ENCODE peak calls at places on chromosomes 16 and 17, in nine cellular contexts. One of them, this sample, is unnamed.

GRCh38 chr17:6558932-6559752 is 2.8 kb upstream of the PITPNM3 start:
- DNase-seq in foreskin fibroblast: no peak
- DNase-seq in left ventricle myocardium inferior: no peak
- DNase-seq in CD4-positive, alpha-beta T cell: no peak
- DNase-seq in endothelial cell: no peak
- DNase-seq in HFFc6: no peak
- DNase-seq in neural crest cell: no peak
- DNase-seq in esophagus squamous epithelium: no peak
- DNase-seq in GM12864: no peak
- DNase-seq in this sample: no peak

GRCh38 chr17:27920569-27920968 is 27.4 kb upstream of the LYRM9 start:
- DNase-seq in CD4-positive, alpha-beta T cell: no peak
- DNase-seq in foreskin fibroblast: no peak
- DNase-seq in neural crest cell: no peak
- DNase-seq in GM12864: no peak
- DNase-seq in HFFc6: no peak
- DNase-seq in left ventricle myocardium inferior: peak; percentile 45
- DNase-seq in esophagus squamous epithelium: no peak
- DNase-seq in endothelial cell: no peak
- DNase-seq in this sample: no peak

GRCh38 chr16:2482181-2483107 is 7.5 kb downstream of the TBC1D24 start:
- DNase-seq in foreskin fibroblast: peak; percentile 67
- DNase-seq in HFFc6: peak; percentile 83
- DNase-seq in CD4-positive, alpha-beta T cell: no peak
- DNase-seq in left ventricle myocardium inferior: peak; percentile 60
- DNase-seq in GM12864: no peak
- DNase-seq in esophagus squamous epithelium: no peak
- DNase-seq in endothelial cell: no peak
- DNase-seq in neural crest cell: no peak
- DNase-seq in this sample: no peak

GRCh38 chr17:36854982-36855381 is 82.3 kb upstream of the LHX1 start:
- DNase-seq in foreskin fibroblast: no peak
- DNase-seq in endothelial cell: no peak
- DNase-seq in HFFc6: no peak
- DNase-seq in esophagus squamous epithelium: no peak
- DNase-seq in left ventricle myocardium inferior: no peak
- DNase-seq in GM12864: no peak
- DNase-seq in CD4-positive, alpha-beta T cell: no peak
- DNase-seq in neural crest cell: no peak
- DNase-seq in this sample: no peak

GRCh38 chr16:85821441-85821901 is 22.0 kb downstream of the COX4I1 start:
- DNase-seq in esophagus squamous epithelium: no peak
- DNase-seq in CD4-positive, alpha-beta T cell: peak; percentile 68
- DNase-seq in HFFc6: peak; percentile 74
- DNase-seq in endothelial cell: peak; percentile 85
- DNase-seq in foreskin fibroblast: peak; percentile 69
- DNase-seq in GM12864: peak; percentile 53
- DNase-seq in left ventricle myocardium inferior: peak; percentile 73
- DNase-seq in neural crest cell: peak; percentile 82
- DNase-seq in this sample: peak; percentile 63

GRCh38 chr16:14358697-14359305 is 271.3 kb downstream of the PARN start:
- DNase-seq in neural crest cell: no peak
- DNase-seq in esophagus squamous epithelium: no peak
- DNase-seq in CD4-positive, alpha-beta T cell: no peak
- DNase-seq in left ventricle myocardium inferior: no peak
- DNase-seq in foreskin fibroblast: no peak
- DNase-seq in GM12864: no peak
- DNase-seq in HFFc6: no peak
- DNase-seq in endothelial cell: no peak
- DNase-seq in this sample: no peak

GRCh38 chr17:82170412-82170961 is 42.2 kb downstream of the CCDC57 start:
- DNase-seq in neural crest cell: no peak
- DNase-seq in left ventricle myocardium inferior: peak; percentile 38
- DNase-seq in HFFc6: no peak
- DNase-seq in foreskin fibroblast: no peak
- DNase-seq in GM12864: no peak
- DNase-seq in CD4-positive, alpha-beta T cell: no peak
- DNase-seq in endothelial cell: no peak
- DNase-seq in esophagus squamous epithelium: no peak
- DNase-seq in this sample: no peak

GRCh38 chr16:4489030-4489429 is 12.8 kb downstream of the HMOX2 start:
- DNase-seq in GM12864: no peak
- DNase-seq in foreskin fibroblast: peak; percentile 64
- DNase-seq in neural crest cell: no peak
- DNase-seq in endothelial cell: no peak
- DNase-seq in left ventricle myocardium inferior: no peak
- DNase-seq in esophagus squamous epithelium: no peak
- DNase-seq in HFFc6: peak; percentile 72
- DNase-seq in CD4-positive, alpha-beta T cell: no peak
- DNase-seq in this sample: no peak

GRCh38 chr17:64497565-64498035 is 746 bp upstream of the POLG2 start:
- DNase-seq in esophagus squamous epithelium: no peak
- DNase-seq in left ventricle myocardium inferior: no peak
- DNase-seq in neural crest cell: no peak
- DNase-seq in HFFc6: no peak
- DNase-seq in endothelial cell: no peak
- DNase-seq in CD4-positive, alpha-beta T cell: no peak
- DNase-seq in foreskin fibroblast: no peak
- DNase-seq in GM12864: no peak
- DNase-seq in this sample: no peak

GRCh38 chr17:38982858-38983746 is 15.9 kb upstream of the FBXO47 start:
- DNase-seq in neural crest cell: peak; percentile 45
- DNase-seq in HFFc6: peak; percentile 67
- DNase-seq in CD4-positive, alpha-beta T cell: peak; percentile 32
- DNase-seq in GM12864: peak; percentile 37
- DNase-seq in esophagus squamous epithelium: no peak
- DNase-seq in endothelial cell: peak; percentile 25
- DNase-seq in foreskin fibroblast: peak; percentile 51
- DNase-seq in left ventricle myocardium inferior: no peak
- DNase-seq in this sample: no peak

GRCh38 chr17:16005641-16006040 is 6.0 kb downstream of the TTC19 start:
- DNase-seq in esophagus squamous epithelium: no peak
- DNase-seq in left ventricle myocardium inferior: no peak
- DNase-seq in HFFc6: no peak
- DNase-seq in CD4-positive, alpha-beta T cell: no peak
- DNase-seq in foreskin fibroblast: peak; percentile 14
- DNase-seq in neural crest cell: no peak
- DNase-seq in endothelial cell: no peak
- DNase-seq in GM12864: no peak
- DNase-seq in this sample: no peak

GRCh38 chr17:34606721-34607120 is 27.3 kb downstream of the TMEM132E start:
- DNase-seq in CD4-positive, alpha-beta T cell: no peak
- DNase-seq in left ventricle myocardium inferior: no peak
- DNase-seq in neural crest cell: no peak
- DNase-seq in endothelial cell: no peak
- DNase-seq in HFFc6: no peak
- DNase-seq in foreskin fibroblast: no peak
- DNase-seq in esophagus squamous epithelium: no peak
- DNase-seq in GM12864: no peak
- DNase-seq in this sample: no peak

GRCh38 chr17:42135664-42136653 is 13.4 kb downstream of the HSPB9 start:
- DNase-seq in esophagus squamous epithelium: no peak
- DNase-seq in GM12864: no peak
- DNase-seq in endothelial cell: no peak
- DNase-seq in HFFc6: peak; percentile 57
- DNase-seq in left ventricle myocardium inferior: peak; percentile 75
- DNase-seq in CD4-positive, alpha-beta T cell: no peak
- DNase-seq in foreskin fibroblast: peak; percentile 57
- DNase-seq in neural crest cell: no peak
- DNase-seq in this sample: no peak
- TF ChIP-seq CTCF in esophagus squamous epithelium: no peak
- TF ChIP-seq CTCF in GM12864: no peak
- TF ChIP-seq CTCF in endothelial cell: no peak
- TF ChIP-seq CTCF in HFFc6: no peak
- TF ChIP-seq CTCF in left ventricle myocardium inferior: no peak
- TF ChIP-seq CTCF in CD4-positive, alpha-beta T cell: no peak
- TF ChIP-seq CTCF in foreskin fibroblast: no peak
- TF ChIP-seq CTCF in neural crest cell: no peak
- TF ChIP-seq CTCF in this sample: no peak

GRCh38 chr16:88553739-88554138 is 16.5 kb upstream of the ZC3H18 start:
- DNase-seq in endothelial cell: no peak
- DNase-seq in neural crest cell: no peak
- DNase-seq in HFFc6: no peak
- DNase-seq in esophagus squamous epithelium: no peak
- DNase-seq in left ventricle myocardium inferior: no peak
- DNase-seq in CD4-positive, alpha-beta T cell: no peak
- DNase-seq in GM12864: no peak
- DNase-seq in foreskin fibroblast: no peak
- DNase-seq in this sample: no peak
- TF ChIP-seq CTCF in endothelial cell: no peak
- TF ChIP-seq CTCF in neural crest cell: no peak
- TF ChIP-seq CTCF in HFFc6: no peak
- TF ChIP-seq CTCF in esophagus squamous epithelium: no peak
- TF ChIP-seq CTCF in left ventricle myocardium inferior: no peak
- TF ChIP-seq CTCF in CD4-positive, alpha-beta T cell: no peak
- TF ChIP-seq CTCF in GM12864: no peak
- TF ChIP-seq CTCF in foreskin fibroblast: no peak
- TF ChIP-seq CTCF in this sample: no peak

GRCh38 chr16:54488729-54489128 is 202.1 kb upstream of the IRX3 start:
- DNase-seq in endothelial cell: no peak
- DNase-seq in foreskin fibroblast: no peak
- DNase-seq in left ventricle myocardium inferior: no peak
- DNase-seq in GM12864: no peak
- DNase-seq in neural crest cell: no peak
- DNase-seq in CD4-positive, alpha-beta T cell: no peak
- DNase-seq in esophagus squamous epithelium: no peak
- DNase-seq in HFFc6: no peak
- DNase-seq in this sample: no peak

GRCh38 chr16:54493076-54493475 is 206.5 kb upstream of the IRX3 start:
- DNase-seq in neural crest cell: no peak
- DNase-seq in HFFc6: peak; percentile 13
- DNase-seq in GM12864: no peak
- DNase-seq in left ventricle myocardium inferior: no peak
- DNase-seq in CD4-positive, alpha-beta T cell: no peak
- DNase-seq in esophagus squamous epithelium: no peak
- DNase-seq in foreskin fibroblast: no peak
- DNase-seq in endothelial cell: no peak
- DNase-seq in this sample: no peak

GRCh38 chr16:54490089-54490488 is 203.5 kb upstream of the IRX3 start:
- DNase-seq in esophagus squamous epithelium: no peak
- DNase-seq in CD4-positive, alpha-beta T cell: no peak
- DNase-seq in GM12864: no peak
- DNase-seq in HFFc6: no peak
- DNase-seq in foreskin fibroblast: no peak
- DNase-seq in endothelial cell: no peak
- DNase-seq in neural crest cell: no peak
- DNase-seq in left ventricle myocardium inferior: no peak
- DNase-seq in this sample: no peak

GRCh38 chr16:54489225-54489781 is 202.7 kb upstream of the IRX3 start:
- DNase-seq in esophagus squamous epithelium: no peak
- DNase-seq in endothelial cell: no peak
- DNase-seq in CD4-positive, alpha-beta T cell: no peak
- DNase-seq in GM12864: no peak
- DNase-seq in HFFc6: no peak
- DNase-seq in left ventricle myocardium inferior: no peak
- DNase-seq in neural crest cell: no peak
- DNase-seq in foreskin fibroblast: no peak
- DNase-seq in this sample: no peak

GRCh38 chr16:54493594-54493993 is 207.0 kb upstream of the IRX3 start:
- DNase-seq in HFFc6: no peak
- DNase-seq in foreskin fibroblast: no peak
- DNase-seq in neural crest cell: no peak
- DNase-seq in endothelial cell: no peak
- DNase-seq in left ventricle myocardium inferior: no peak
- DNase-seq in CD4-positive, alpha-beta T cell: no peak
- DNase-seq in esophagus squamous epithelium: no peak
- DNase-seq in GM12864: no peak
- DNase-seq in this sample: no peak
- TF ChIP-seq CTCF in HFFc6: no peak
- TF ChIP-seq CTCF in foreskin fibroblast: no peak
- TF ChIP-seq CTCF in neural crest cell: no peak
- TF ChIP-seq CTCF in endothelial cell: no peak
- TF ChIP-seq CTCF in left ventricle myocardium inferior: no peak
- TF ChIP-seq CTCF in CD4-positive, alpha-beta T cell: no peak
- TF ChIP-seq CTCF in esophagus squamous epithelium: no peak
- TF ChIP-seq CTCF in GM12864: no peak
- TF ChIP-seq CTCF in this sample: no peak

GRCh38 chr17:40110457-40110856 is 10.1 kb upstream of the NR1D1 start:
- DNase-seq in GM12864: no peak
- DNase-seq in left ventricle myocardium inferior: no peak
- DNase-seq in neural crest cell: no peak
- DNase-seq in esophagus squamous epithelium: no peak
- DNase-seq in foreskin fibroblast: no peak
- DNase-seq in HFFc6: no peak
- DNase-seq in endothelial cell: no peak
- DNase-seq in CD4-positive, alpha-beta T cell: no peak
- DNase-seq in this sample: no peak

GRCh38 chr17:40111221-40112128 is 10.3 kb upstream of the MSL1 start:
- DNase-seq in neural crest cell: peak; percentile 64
- DNase-seq in HFFc6: peak; percentile 82
- DNase-seq in esophagus squamous epithelium: no peak
- DNase-seq in foreskin fibroblast: peak; percentile 95
- DNase-seq in left ventricle myocardium inferior: peak; percentile 91
- DNase-seq in endothelial cell: peak; percentile 79
- DNase-seq in GM12864: peak; percentile 55
- DNase-seq in CD4-positive, alpha-beta T cell: peak; percentile 60
- DNase-seq in this sample: no peak

GRCh38 chr17:40107266-40107980 is 7.0 kb upstream of the NR1D1 start:
- DNase-seq in neural crest cell: no peak
- DNase-seq in CD4-positive, alpha-beta T cell: no peak
- DNase-seq in GM12864: no peak
- DNase-seq in esophagus squamous epithelium: no peak
- DNase-seq in left ventricle myocardium inferior: peak; percentile 25
- DNase-seq in HFFc6: no peak
- DNase-seq in foreskin fibroblast: no peak
- DNase-seq in endothelial cell: no peak
- DNase-seq in this sample: no peak

GRCh38 chr17:40110026-40110425 is 9.6 kb upstream of the NR1D1 start:
- DNase-seq in foreskin fibroblast: no peak
- DNase-seq in CD4-positive, alpha-beta T cell: no peak
- DNase-seq in GM12864: no peak
- DNase-seq in esophagus squamous epithelium: no peak
- DNase-seq in endothelial cell: no peak
- DNase-seq in neural crest cell: no peak
- DNase-seq in HFFc6: no peak
- DNase-seq in left ventricle myocardium inferior: no peak
- DNase-seq in this sample: no peak

DNA sequence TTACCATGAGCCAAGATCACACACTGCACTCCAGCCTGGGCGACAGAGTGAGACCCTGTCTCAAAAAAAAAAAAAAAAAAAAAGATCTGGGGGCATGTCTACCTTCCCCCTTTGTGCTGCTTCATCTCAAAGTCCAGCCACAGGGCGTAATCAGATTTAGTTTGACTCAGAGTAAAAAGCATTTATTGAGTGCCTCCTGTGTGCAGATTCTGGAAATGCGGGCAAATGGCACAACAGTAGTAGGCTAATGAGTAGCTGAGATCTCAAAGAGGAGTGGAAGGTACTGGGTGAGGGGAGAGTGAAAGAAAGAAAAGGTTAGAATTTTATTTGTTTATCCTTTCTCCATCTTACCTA is 9.1 kb upstream of the NR1D1 start:
- DNase-seq in neural crest cell: no peak
- DNase-seq in left ventricle myocardium inferior: peak; percentile 3
- DNase-seq in GM12864: no peak
- DNase-seq in HFFc6: no peak
- DNase-seq in endothelial cell: no peak
- DNase-seq in foreskin fibroblast: no peak
- DNase-seq in CD4-positive, alpha-beta T cell: no peak
- DNase-seq in esophagus squamous epithelium: no peak
- DNase-seq in this sample: no peak
- TF ChIP-seq CTCF in neural crest cell: peak; percentile 37
- TF ChIP-seq CTCF in left ventricle myocardium inferior: no peak
- TF ChIP-seq CTCF in GM12864: peak; percentile 28
- TF ChIP-seq CTCF in HFFc6: peak; percentile 51
- TF ChIP-seq CTCF in endothelial cell: no peak
- TF ChIP-seq CTCF in foreskin fibroblast: peak; percentile 19
- TF ChIP-seq CTCF in CD4-positive, alpha-beta T cell: no peak
- TF ChIP-seq CTCF in esophagus squamous epithelium: peak; percentile 6
- TF ChIP-seq CTCF in this sample: no peak

This sample was measured in mesothelial cell of epicardium.